ENCODE peak calls at places on chromosome 3, in eight cellular contexts. G, V, B, C, O, P, T and N are unnamed samples.

GRCh38 chr3:38018296-38019266 is 10.9 kb downstream of the PLCD1 start:
- DNase-seq in G (no peak), V (no peak), B (no peak), C (no peak), O (no peak), P (no peak), T (no peak), N (no peak)

GRCh38 chr3:183698760-183699159 is 1.2 kb downstream of the YEATS2 start:
- DNase-seq in G (no peak), V (peak; percentile 38), B (peak; percentile 60), C (no peak), O (no peak), P (no peak), T (peak; percentile 36), N (no peak)

GRCh38 chr3:129313983-129314756 is 35.5 kb downstream of the HMCES start:
- DNase-seq in G (no peak), V (no peak), B (peak; percentile 75), C (peak; percentile 55), O (no peak), P (peak; percentile 45), T (peak; percentile 44), N (no peak)

GRCh38 chr3:171741377-171741776 is 68.9 kb downstream of the PLD1 start:
- DNase-seq in G (no peak), V (no peak), B (no peak), C (no peak), O (no peak), P (no peak), T (no peak), N (no peak)

GRCh38 chr3:141796436-141797166 is 33.4 kb downstream of the GRK7 start:
- DNase-seq in G (no peak), V (peak; percentile 30), B (peak; percentile 48), C (no peak), O (no peak), P (no peak), T (no peak), N (peak; percentile 39)

GRCh38 chr3:190001426-190001825 is 119.3 kb downstream of the P3H2 start:
- DNase-seq in G (no peak), V (no peak), B (no peak), C (no peak), O (no peak), P (no peak), T (peak; percentile 15), N (no peak)

GRCh38 chr3:194761384-194761783 is 75.7 kb downstream of the FAM43A start:
- DNase-seq in G (peak; percentile 69), V (no peak), B (no peak), C (peak; percentile 30), O (peak; percentile 53), P (no peak), T (no peak), N (no peak)

GRCh38 chr3:43817825-43818224 is 127.1 kb downstream of the ABHD5 start:
- DNase-seq in G (no peak), V (no peak), B (no peak), C (peak; percentile 44), O (no peak), P (no peak), T (no peak), N (no peak)

GRCh38 chr3:39896184-39896583 is 86.8 kb downstream of the MYRIP start:
- DNase-seq in G (no peak), V (no peak), B (no peak), C (no peak), O (no peak), P (no peak), T (no peak), N (no peak)
- TF ChIP-seq CTCF in G (no peak), V (no peak), B (no peak), C (no peak), O (no peak), P (no peak), T (no peak), N (no peak)

GRCh38 chr3:21487520-21487919 is 263.5 kb downstream of the ZNF385D start:
- DNase-seq in G (no peak), V (no peak), B (no peak), C (no peak), O (no peak), P (no peak), T (no peak), N (no peak)

GRCh38 chr3:21486381-21486935 is 264.6 kb downstream of the ZNF385D start:
- DNase-seq in G (no peak), V (no peak), B (no peak), C (no peak), O (no peak), P (no peak), T (no peak), N (no peak)

GRCh38 chr3:21484323-21485154 is 266.5 kb downstream of the ZNF385D start:
- DNase-seq in G (no peak), V (peak; percentile 27), B (peak; percentile 65), C (peak; percentile 50), O (peak; percentile 36), P (peak; percentile 21), T (peak; percentile 79), N (no peak)
- TF ChIP-seq CTCF in G (peak; percentile 16), V (no peak), B (peak; percentile 56), C (peak; percentile 67), O (peak; percentile 58), P (peak; percentile 36), T (peak; percentile 71), N (no peak)

GRCh38 chr3:45035441-45036301 is 9.6 kb downstream of the CLEC3B start:
- DNase-seq in G (no peak), V (peak; percentile 34), B (peak; percentile 35), C (no peak), O (peak; percentile 39), P (peak; percentile 28), T (peak; percentile 56), N (no peak)
- TF ChIP-seq CTCF in G (no peak), V (no peak), B (no peak), C (no peak), O (no peak), P (no peak), T (peak; percentile 18), N (no peak)

GRCh38 chr3:160564949-160565441 is 376 bp downstream of the KPNA4 start:
- DNase-seq in G (no peak), V (peak; percentile 73), B (peak; percentile 77), C (peak; percentile 66), O (no peak), P (peak; percentile 76), T (peak; percentile 86), N (no peak)

GRCh38 chr3:160564205-160564922 is 1.0 kb downstream of the KPNA4 start:
- DNase-seq in G (no peak), V (peak; percentile 31), B (peak; percentile 21), C (no peak), O (no peak), P (peak; percentile 44), T (peak; percentile 41), N (no peak)

GRCh38 chr3:160567774-160568173 is 2.4 kb upstream of the KPNA4 start:
- DNase-seq in G (no peak), V (no peak), B (no peak), C (no peak), O (no peak), P (no peak), T (no peak), N (no peak)

GRCh38 chr3:160566499-160566898 is 1.1 kb upstream of the KPNA4 start:
- DNase-seq in G (no peak), V (no peak), B (no peak), C (no peak), O (no peak), P (no peak), T (no peak), N (no peak)

DNA sequence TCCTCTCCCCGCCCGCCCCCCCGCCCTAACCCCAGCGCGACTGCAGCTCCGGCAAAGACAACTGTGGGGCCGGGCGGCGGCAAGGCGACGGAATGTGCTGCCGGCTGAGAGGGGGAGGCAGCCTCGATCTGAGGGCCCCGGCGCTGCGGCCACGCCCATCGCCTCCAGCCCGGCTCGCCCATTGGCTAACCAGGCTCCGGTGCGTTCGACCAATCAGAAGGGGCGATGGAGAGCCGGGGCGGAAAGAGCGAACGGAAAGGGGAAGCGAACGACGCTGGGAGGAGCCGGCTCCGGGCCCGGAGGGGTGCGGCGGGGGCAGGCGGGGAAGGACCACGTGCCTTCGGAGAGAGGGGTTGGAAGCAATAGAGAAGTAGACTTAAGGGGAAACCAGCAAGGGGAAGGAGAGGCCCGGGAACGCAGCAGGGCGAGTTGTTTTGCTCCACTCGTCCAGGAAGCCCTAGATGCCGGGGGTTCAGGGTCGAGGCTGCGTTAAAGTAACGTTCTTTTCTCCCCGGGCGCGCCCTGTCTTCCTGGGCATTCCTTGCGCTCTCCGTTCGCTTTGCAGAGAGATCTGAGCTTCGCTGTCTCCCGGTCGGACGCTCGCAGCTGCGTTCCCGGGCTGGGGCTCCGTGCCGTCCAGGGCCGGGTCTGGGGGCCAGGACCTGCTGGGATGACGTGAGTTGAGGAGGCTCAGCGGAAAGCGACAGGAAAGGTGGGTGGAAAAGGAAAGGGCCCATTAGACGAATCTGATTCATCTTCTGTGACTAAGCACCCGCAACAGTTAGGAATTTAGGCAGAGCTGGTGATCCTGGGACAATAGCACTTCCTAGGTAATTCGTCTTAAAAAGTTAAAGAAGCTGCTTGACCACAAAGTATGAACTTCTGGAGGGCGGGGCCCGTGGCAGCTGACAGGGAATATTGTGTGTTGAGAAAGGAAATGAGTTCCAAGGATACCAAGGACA is at the start of gene KPNA4:
- DNase-seq in G (peak; percentile 97), V (peak; percentile 98), B (peak; percentile 97), C (peak; percentile 97), O (peak; percentile 97), P (peak; percentile 98), T (peak; percentile 99), N (peak; percentile 95)
- TF ChIP-seq CTCF in G (no peak), V (no peak), B (no peak), C (no peak), O (no peak), P (no peak), T (no peak), N (no peak)